ENCODE peak calls at places on chromosomes 13 and 19, in eight cellular contexts. One of them, this sample, is unnamed.

GRCh38 chr19:40219721-40220276 is 1.6 kb upstream of the TTC9B start:
- DNase-seq in HFFc6: peak
- DNase-seq in NCI-H2081: no peak
- DNase-seq in left lung: no peak
- DNase-seq in caudate nucleus: no peak
- DNase-seq in CD4-positive, alpha-beta memory T cell: no peak
- DNase-seq in HuH-7: no peak
- DNase-seq in memory B cell: no peak
- DNase-seq in this sample: no peak

GRCh38 chr19:23996549-23996948 is 81.9 kb downstream of the ZNF726 start:
- DNase-seq in HFFc6: no peak
- DNase-seq in NCI-H2081: no peak
- DNase-seq in left lung: no peak
- DNase-seq in caudate nucleus: no peak
- DNase-seq in CD4-positive, alpha-beta memory T cell: no peak
- DNase-seq in HuH-7: peak
- DNase-seq in memory B cell: peak
- DNase-seq in this sample: no peak

GRCh38 chr13:79805317-79805716 is 324.4 kb downstream of the NDFIP2 start:
- DNase-seq in HFFc6: no peak
- DNase-seq in NCI-H2081: no peak
- DNase-seq in left lung: no peak
- DNase-seq in caudate nucleus: no peak
- DNase-seq in CD4-positive, alpha-beta memory T cell: no peak
- DNase-seq in HuH-7: no peak
- DNase-seq in memory B cell: no peak
- DNase-seq in this sample: no peak

GRCh38 chr13:72437458-72437857 is 290.0 kb downstream of the MZT1 start:
- DNase-seq in HFFc6: peak
- DNase-seq in NCI-H2081: no peak
- DNase-seq in left lung: no peak
- DNase-seq in caudate nucleus: no peak
- DNase-seq in CD4-positive, alpha-beta memory T cell: no peak
- DNase-seq in HuH-7: no peak
- DNase-seq in memory B cell: no peak
- DNase-seq in this sample: no peak

GRCh38 chr13:80359459-80360297 is 18.8 kb upstream of the SPRY2 start:
- DNase-seq in HFFc6: no peak
- DNase-seq in NCI-H2081: peak
- DNase-seq in left lung: no peak
- DNase-seq in caudate nucleus: no peak
- DNase-seq in CD4-positive, alpha-beta memory T cell: no peak
- DNase-seq in HuH-7: no peak
- DNase-seq in memory B cell: no peak
- DNase-seq in this sample: no peak

GRCh38 chr13:47114030-47114429 is 217.2 kb upstream of the HTR2A start:
- DNase-seq in HFFc6: peak
- DNase-seq in NCI-H2081: no peak
- DNase-seq in left lung: no peak
- DNase-seq in caudate nucleus: no peak
- DNase-seq in CD4-positive, alpha-beta memory T cell: no peak
- DNase-seq in HuH-7: no peak
- DNase-seq in memory B cell: no peak
- DNase-seq in this sample: no peak

GRCh38 chr13:18739310-18739709 is 442.3 kb downstream of the TUBA3C start:
- DNase-seq in HFFc6: no peak
- DNase-seq in NCI-H2081: no peak
- DNase-seq in left lung: no peak
- DNase-seq in caudate nucleus: no peak
- DNase-seq in CD4-positive, alpha-beta memory T cell: no peak
- DNase-seq in HuH-7: no peak
- DNase-seq in memory B cell: no peak
- DNase-seq in this sample: no peak

GRCh38 chr19:48629599-48630288 is 7.4 kb downstream of the DBP start:
- DNase-seq in HFFc6: no peak
- DNase-seq in NCI-H2081: no peak
- DNase-seq in left lung: no peak
- DNase-seq in caudate nucleus: peak
- DNase-seq in CD4-positive, alpha-beta memory T cell: no peak
- DNase-seq in HuH-7: no peak
- DNase-seq in memory B cell: no peak
- DNase-seq in this sample: peak

GRCh38 chr19:31413353-31413752 is 64.1 kb upstream of the TSHZ3 start:
- DNase-seq in HFFc6: no peak
- DNase-seq in NCI-H2081: no peak
- DNase-seq in left lung: no peak
- DNase-seq in caudate nucleus: no peak
- DNase-seq in CD4-positive, alpha-beta memory T cell: no peak
- DNase-seq in HuH-7: no peak
- DNase-seq in memory B cell: no peak
- DNase-seq in this sample: no peak

GRCh38 chr19:18006895-18007604 is 920 bp upstream of the ARRDC2 start:
- DNase-seq in HFFc6: peak
- DNase-seq in NCI-H2081: peak
- DNase-seq in left lung: peak
- DNase-seq in caudate nucleus: peak
- DNase-seq in CD4-positive, alpha-beta memory T cell: peak
- DNase-seq in HuH-7: peak
- DNase-seq in memory B cell: peak
- DNase-seq in this sample: peak

GRCh38 chr19:383922-384800 is 24.8 kb downstream of the C2CD4C start:
- DNase-seq in HFFc6: no peak
- DNase-seq in NCI-H2081: no peak
- DNase-seq in left lung: no peak
- DNase-seq in caudate nucleus: peak
- DNase-seq in CD4-positive, alpha-beta memory T cell: no peak
- DNase-seq in HuH-7: peak
- DNase-seq in memory B cell: no peak
- DNase-seq in this sample: no peak

GRCh38 chr19:4512070-4512469 is 6.2 kb downstream of the PLIN4 start:
- DNase-seq in HFFc6: no peak
- DNase-seq in NCI-H2081: no peak
- DNase-seq in left lung: peak
- DNase-seq in caudate nucleus: no peak
- DNase-seq in CD4-positive, alpha-beta memory T cell: no peak
- DNase-seq in HuH-7: no peak
- DNase-seq in memory B cell: no peak
- DNase-seq in this sample: no peak

GRCh38 chr13:77325371-77325941 is 1.4 kb downstream of the MYCBP2 start:
- DNase-seq in HFFc6: no peak
- DNase-seq in NCI-H2081: no peak
- DNase-seq in left lung: no peak
- DNase-seq in caudate nucleus: no peak
- DNase-seq in CD4-positive, alpha-beta memory T cell: peak
- DNase-seq in HuH-7: no peak
- DNase-seq in memory B cell: no peak
- DNase-seq in this sample: no peak

GRCh38 chr19:15787611-15788155 is at the start of gene OR10H5:
- DNase-seq in HFFc6: no peak
- DNase-seq in NCI-H2081: no peak
- DNase-seq in left lung: no peak
- DNase-seq in caudate nucleus: no peak
- DNase-seq in CD4-positive, alpha-beta memory T cell: no peak
- DNase-seq in HuH-7: no peak
- DNase-seq in memory B cell: no peak
- DNase-seq in this sample: no peak

GRCh38 chr13:26719356-26719945 is 41.1 kb downstream of the GPR12 start:
- DNase-seq in HFFc6: peak
- DNase-seq in NCI-H2081: peak
- DNase-seq in left lung: no peak
- DNase-seq in caudate nucleus: no peak
- DNase-seq in CD4-positive, alpha-beta memory T cell: no peak
- DNase-seq in HuH-7: peak
- DNase-seq in memory B cell: no peak
- DNase-seq in this sample: no peak

GRCh38 chr19:10858204-10858828 is 10.1 kb downstream of the C19orf38 start:
- DNase-seq in HFFc6: no peak
- DNase-seq in NCI-H2081: no peak
- DNase-seq in left lung: peak
- DNase-seq in caudate nucleus: no peak
- DNase-seq in CD4-positive, alpha-beta memory T cell: no peak
- DNase-seq in HuH-7: no peak
- DNase-seq in memory B cell: no peak
- DNase-seq in this sample: no peak

GRCh38 chr19:45668342-45668871 is 386 bp downstream of the GIPR start:
- DNase-seq in HFFc6: no peak
- DNase-seq in NCI-H2081: no peak
- DNase-seq in left lung: peak
- DNase-seq in caudate nucleus: no peak
- DNase-seq in CD4-positive, alpha-beta memory T cell: peak
- DNase-seq in HuH-7: no peak
- DNase-seq in memory B cell: no peak
- DNase-seq in this sample: no peak

GRCh38 chr13:60165391-60166099 is 1.8 kb upstream of the DIAPH3 start:
- DNase-seq in HFFc6: no peak
- DNase-seq in NCI-H2081: no peak
- DNase-seq in left lung: no peak
- DNase-seq in caudate nucleus: no peak
- DNase-seq in CD4-positive, alpha-beta memory T cell: no peak
- DNase-seq in HuH-7: no peak
- DNase-seq in memory B cell: no peak
- DNase-seq in this sample: no peak